ENCODE peak calls at places on chromosomes 13 and 19, in six cellular contexts. Z is germinal center; H is non-pigmented ciliary epithelial cell; F is activated CD4-positive, CD25-positive, alpha-beta regulatory T cell treated with anti-CD3 and anti-CD28 coated beads, Interleukin-2, amount 50 U/mL, for 16 hours; W is lower lobe of right lung; R is Caco-2. E is an unnamed sample.

GRCh38 chr13:27472441-27472840 is 22.1 kb upstream of the MTIF3 start:
- DNase-seq in Z (no peak), H (no peak), F (no peak), W (no peak), R (no peak), E (no peak)

GRCh38 chr13:65508745-65509144 is 1721.4 kb downstream of the PCDH9 start:
- DNase-seq in Z (no peak), H (no peak), F (no peak), W (no peak), R (no peak), E (no peak)

GRCh38 chr19:38801359-38802095 is 11.2 kb downstream of the LGALS4 start:
- DNase-seq in Z (no peak), H (no peak), F (no peak), W (no peak), R (no peak), E (peak; percentile 47)

GRCh38 chr13:35747594-35747993 is 271.1 kb upstream of the MAB21L1 start:
- DNase-seq in Z (no peak), H (no peak), F (no peak), W (no peak), R (no peak), E (no peak)

GRCh38 chr19:55279376-55279772 is 536 bp downstream of the HSPBP1 start:
- DNase-seq in Z (no peak), H (no peak), F (no peak), W (no peak), R (no peak), E (no peak)

GRCh38 chr19:56142087-56142787 is 1.1 kb downstream of the ZNF444 start:
- DNase-seq in Z (no peak), H (no peak), F (no peak), W (peak; percentile 73), R (peak; percentile 94), E (no peak)

GRCh38 chr13:92346046-92346445 is 880.6 kb upstream of the GPC6 start:
- DNase-seq in Z (no peak), H (no peak), F (no peak), W (no peak), R (no peak), E (no peak)

GRCh38 chr19:5114713-5115112 is 145.8 kb downstream of the KDM4B start:
- DNase-seq in Z (no peak), H (no peak), F (no peak), W (no peak), R (no peak), E (no peak)

GRCh38 chr13:59461411-59461810 is 702.3 kb downstream of the DIAPH3 start:
- DNase-seq in Z (no peak), H (no peak), F (no peak), W (no peak), R (no peak), E (no peak)

GRCh38 chr13:112837371-112838037 is 131.5 kb upstream of the MCF2L start:
- DNase-seq in Z (no peak), H (no peak), F (no peak), W (no peak), R (no peak), E (no peak)

GRCh38 chr19:17052439-17052838 is 22.8 kb downstream of the HAUS8 start:
- DNase-seq in Z (peak; percentile 30), H (no peak), F (no peak), W (no peak), R (no peak), E (no peak)

GRCh38 chr19:18543814-18544475 is 572 bp upstream of the FKBP8 start:
- DNase-seq in Z (peak; percentile 78), H (no peak), F (peak; percentile 53), W (peak; percentile 73), R (peak; percentile 84), E (peak; percentile 89)

GRCh38 chr19:57210381-57210780 is 19.1 kb downstream of the ZNF264 start:
- DNase-seq in Z (no peak), H (no peak), F (no peak), W (no peak), R (no peak), E (no peak)

GRCh38 chr13:21639604-21640003 is 31.3 kb upstream of the FGF9 start:
- DNase-seq in Z (no peak), H (no peak), F (no peak), W (no peak), R (no peak), E (no peak)

GRCh38 chr13:85969331-85969730 is 170.1 kb upstream of the SLITRK6 start:
- DNase-seq in Z (no peak), H (no peak), F (no peak), W (no peak), R (no peak), E (no peak)

GRCh38 chr13:32384702-32385101 is 43.2 kb downstream of the N4BP2L1 start:
- DNase-seq in Z (no peak), H (no peak), F (no peak), W (no peak), R (no peak), E (no peak)